ENCODE peak calls at places on chromosomes 13 and 19, in four cellular contexts. C is neuronal stem cell, A is IMR-90, U is mesenchymal stem cell. M is an unnamed sample.

GRCh38 chr13:46134961-46135522 is 30.2 kb upstream of the CPB2 start:
- DNase-seq in A (peak; percentile 2), C (no peak), U (no peak), M (peak; percentile 77)

GRCh38 chr13:26348966-26349365 is 95.0 kb downstream of the CDK8 start:
- DNase-seq in U (no peak), A (no peak), C (no peak), M (no peak)

GRCh38 chr13:32214073-32214472 is 101.1 kb downstream of the ZAR1L start:
- DNase-seq in U (no peak), A (no peak), C (no peak), M (no peak)

GRCh38 chr13:89066868-89067466 is 1395.8 kb downstream of the SLITRK5 start:
- DNase-seq in U (peak; percentile 62), A (peak; percentile 0), C (peak; percentile 40), M (peak; percentile 70)

GRCh38 chr19:7355151-7355845 is 6.6 kb downstream of the ARHGEF18 start:
- DNase-seq in U (peak; percentile 42), A (peak; percentile 59), C (no peak), M (no peak)

GRCh38 chr13:44648392-44649117 is 72.4 kb upstream of the TSC22D1 start:
- DNase-seq in A (no peak), U (no peak), C (no peak), M (peak; percentile 47)

GRCh38 chr19:37930416-37930815 is 23.4 kb downstream of the SIPA1L3 start:
- DNase-seq in A (no peak), C (no peak), U (no peak), M (no peak)

GRCh38 chr13:22412452-22412851 is 741.6 kb downstream of the FGF9 start:
- DNase-seq in C (no peak), A (no peak), U (no peak), M (no peak)

DNA sequence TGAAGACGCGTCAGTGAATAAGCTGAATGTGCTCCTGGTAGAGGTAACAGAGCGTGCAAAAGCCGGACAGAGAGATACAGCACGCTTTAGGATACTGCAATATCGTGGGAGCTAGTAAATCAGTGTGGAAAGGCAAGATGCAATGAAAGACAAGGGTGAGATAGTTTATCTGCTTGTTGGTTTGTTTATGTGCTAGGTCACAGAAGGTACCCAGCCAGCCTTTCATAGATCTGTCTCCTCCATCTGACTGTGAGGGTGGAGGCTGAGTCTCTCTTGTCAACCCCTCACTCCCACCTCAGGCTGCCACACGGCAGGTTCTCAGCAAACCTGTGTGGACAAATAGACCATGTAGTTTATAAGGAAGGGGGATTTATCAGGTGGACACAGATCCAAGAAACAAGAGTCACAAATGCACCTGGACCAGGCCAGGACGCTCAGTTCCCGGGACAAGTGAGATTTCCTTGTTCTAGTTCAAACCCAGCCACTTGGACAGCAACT is 971 bp upstream of the GIPC1 start:
- DNase-seq in A (no peak), C (no peak), U (no peak), M (no peak)
- H2BK15ac ChIP-seq in A (peak overlapping the region; percentile 12), C (peak overlapping the region; percentile 95), U (peak overlapping the region; percentile 97), M (no peak overlapping the region)

DNA sequence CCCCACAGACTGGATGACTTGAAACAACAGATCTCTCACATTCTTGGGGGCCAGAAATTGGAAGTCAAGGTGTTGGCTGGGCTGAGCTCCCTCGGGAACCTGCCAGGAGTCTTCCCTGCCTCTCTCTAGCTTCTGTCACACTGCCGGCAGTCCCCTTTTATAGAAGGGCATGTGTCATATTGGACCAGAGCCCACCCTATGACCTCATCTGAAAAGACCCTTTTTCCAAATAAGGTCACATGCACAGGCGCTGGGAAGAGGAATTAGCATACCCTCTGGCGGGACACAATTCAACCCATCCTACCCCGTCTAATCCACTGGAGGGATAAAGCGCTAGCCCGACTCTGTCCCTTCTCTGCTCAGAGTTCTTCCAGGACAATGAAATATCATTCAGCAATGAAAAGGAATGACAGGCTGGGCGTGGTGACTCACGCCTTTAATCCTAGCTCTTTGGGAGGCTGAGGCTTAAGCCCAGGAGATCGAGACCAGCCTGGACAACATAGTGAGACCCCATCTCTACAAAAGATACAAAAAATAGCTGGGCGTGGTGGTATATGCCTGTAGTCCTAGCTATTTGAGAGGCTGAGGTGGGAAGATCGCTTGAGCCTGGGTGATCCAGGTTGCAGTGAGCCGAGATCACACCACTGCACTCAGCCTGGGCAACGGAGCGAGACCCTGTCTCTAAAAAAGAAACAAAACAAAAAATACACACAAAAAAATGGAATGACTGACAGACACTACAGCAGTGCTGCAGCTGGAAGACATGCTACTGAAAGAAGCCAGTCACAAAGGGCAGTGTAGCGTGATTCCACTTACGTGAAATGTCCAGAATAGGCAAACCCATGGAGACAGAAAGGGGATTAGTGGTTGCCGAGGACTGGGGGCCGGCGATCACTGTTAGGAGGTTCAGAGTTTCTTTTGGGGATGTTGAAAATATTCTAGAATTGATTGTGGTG is 28.5 kb downstream of the MEIS3 start:
- DNase-seq in A (no peak), U (no peak), C (no peak), M (no peak)
- H2BK15ac ChIP-seq in A (no peak overlapping the region), U (no peak overlapping the region), C (no peak overlapping the region), M (peak overlapping the region; percentile 66)

GRCh38 chr19:45527731-45528130 is 20.5 kb downstream of the VASP start:
- DNase-seq in U (no peak), A (no peak), C (no peak), M (peak; percentile 54)
- H2BK15ac ChIP-seq in U (no peak overlapping the region), A (no peak overlapping the region), C (no peak overlapping the region), M (no peak overlapping the region)

GRCh38 chr19:46495789-46496099 is at the start of gene PNMA8B:
- DNase-seq in C (peak; percentile 96), U (peak; percentile 67), A (peak; percentile 27), M (peak; percentile 95)
- H2BK15ac ChIP-seq in C (peak within 1 kb of the TSS; percentile 91), U (peak within 1 kb of the TSS; percentile 21), A (no peak within 1 kb of the TSS), M (no peak within 1 kb of the TSS)

GRCh38 chr19:6108721-6109633 is 1.3 kb downstream of the RFX2 start:
- DNase-seq in U (peak; percentile 77), A (peak; percentile 66), C (no peak), M (peak; percentile 41)

GRCh38 chr19:6113616-6114188 is 3.4 kb upstream of the RFX2 start:
- DNase-seq in A (no peak), C (no peak), U (no peak), M (no peak)

GRCh38 chr19:6110360-6110977 is at the start of gene RFX2:
- DNase-seq in C (peak; percentile 99), A (peak; percentile 98), U (peak; percentile 99), M (peak; percentile 99)

GRCh38 chr19:6105444-6105843 is 4.9 kb downstream of the RFX2 start:
- DNase-seq in C (no peak), U (no peak), A (no peak), M (no peak)

DNA sequence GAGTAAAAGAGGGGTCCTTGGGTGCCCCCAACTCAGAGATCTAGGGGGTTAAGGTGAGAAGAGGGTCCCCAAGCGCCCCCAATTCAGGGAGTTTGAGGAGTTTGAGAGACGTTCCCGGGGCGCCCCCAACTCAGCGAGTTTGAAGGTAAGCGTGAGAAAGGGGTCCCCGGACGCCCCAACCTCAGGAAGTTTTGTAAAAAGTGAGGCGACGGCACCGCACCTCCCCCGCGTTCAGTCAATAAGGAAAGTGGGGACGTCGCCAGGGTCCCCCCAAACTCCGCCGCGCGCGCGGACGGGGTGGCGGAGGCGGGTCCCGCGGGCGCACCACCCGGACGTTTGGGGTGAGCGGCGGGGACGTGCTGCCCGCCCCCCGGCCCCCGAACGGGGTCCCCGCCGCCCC is 353 bp downstream of the RFX2 start:
- DNase-seq in U (no peak), C (no peak), A (no peak), M (no peak)
- H2BK15ac ChIP-seq in U (no peak overlapping the region), C (peak overlapping the region; percentile 32), A (no peak overlapping the region), M (no peak overlapping the region)

GRCh38 chr19:29605653-29606419 is at the start of gene POP4:
- DNase-seq in A (peak; percentile 94), C (peak; percentile 95), U (peak; percentile 95), M (peak; percentile 98)
- H2BK15ac ChIP-seq in A (no peak within 1 kb of the TSS), C (no peak within 1 kb of the TSS), U (no peak within 1 kb of the TSS), M (no peak within 1 kb of the TSS)

DNA sequence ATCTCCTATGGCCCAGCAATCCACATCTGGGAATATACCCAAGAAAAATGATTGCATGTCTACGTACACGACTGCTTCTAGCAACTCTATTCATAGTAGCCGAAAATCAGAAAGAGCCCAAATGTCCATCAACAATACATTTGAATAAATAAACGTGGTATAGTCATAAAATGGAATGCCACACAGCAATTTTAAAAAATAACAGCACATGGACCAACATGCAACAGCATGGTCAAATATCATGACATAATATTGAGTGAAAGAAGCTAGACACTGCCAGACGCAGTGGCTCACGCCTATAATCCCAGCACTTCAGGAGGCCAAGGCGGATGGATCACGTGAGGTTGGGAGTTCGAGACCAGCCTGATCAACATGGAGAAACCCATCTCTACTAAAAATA is 16.3 kb downstream of the TEX101 start:
- DNase-seq in U (no peak), A (no peak), C (no peak), M (no peak)
- H2BK15ac ChIP-seq in U (no peak overlapping the region), A (no peak overlapping the region), C (no peak overlapping the region), M (no peak overlapping the region)

GRCh38 chr19:41690801-41691065 is 2.7 kb upstream of the CEACAM7 start:
- DNase-seq in C (no peak), U (no peak), A (no peak), M (no peak)
- H2BK15ac ChIP-seq in C (no peak overlapping the region), U (no peak overlapping the region), A (no peak overlapping the region), M (no peak overlapping the region)

DNA sequence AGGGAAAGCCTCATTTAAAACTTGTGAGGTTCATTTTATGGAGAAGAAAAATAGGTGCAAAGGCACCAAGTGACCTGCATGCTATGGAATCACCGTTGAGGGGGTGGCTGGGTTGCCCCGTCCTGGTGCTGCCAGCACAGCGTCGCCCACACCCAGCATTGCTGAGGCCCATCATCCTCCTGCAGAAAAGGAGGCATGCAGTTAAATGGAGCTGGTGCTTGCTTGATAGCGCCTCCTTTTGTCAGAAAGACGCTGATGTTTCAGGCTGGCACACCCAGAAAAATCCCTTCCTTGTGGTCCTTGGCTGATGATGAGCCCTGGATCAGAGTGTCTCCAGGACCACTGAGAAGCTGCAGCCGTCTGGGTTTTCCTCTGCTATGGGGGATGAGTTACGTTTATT is 36.9 kb downstream of the DHRS12 start:
- DNase-seq in C (no peak), A (no peak), U (no peak), M (peak; percentile 62)
- H2BK15ac ChIP-seq in C (no peak overlapping the region), A (no peak overlapping the region), U (no peak overlapping the region), M (no peak overlapping the region)

DNA sequence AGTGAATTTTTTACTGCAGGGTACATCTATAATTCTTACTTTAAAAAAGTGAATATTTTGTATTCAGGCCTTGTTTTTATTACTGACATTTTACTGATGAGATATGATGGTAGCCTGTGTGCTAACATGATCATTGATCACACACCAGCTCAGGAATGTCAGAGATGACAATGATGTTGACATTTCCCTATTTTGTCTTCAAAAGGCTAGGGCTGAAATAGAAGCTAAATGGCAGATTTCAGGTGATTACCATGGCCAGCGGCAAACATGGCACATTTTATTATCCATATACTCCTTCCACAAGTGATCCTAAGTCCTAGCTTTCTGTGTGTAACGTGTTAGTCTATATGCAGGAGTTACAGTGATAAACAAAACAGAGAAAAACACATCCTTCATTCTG is 544.3 kb upstream of the MIR17HG start:
- DNase-seq in C (no peak), U (no peak), A (no peak), M (no peak)
- H2BK15ac ChIP-seq in C (no peak overlapping the region), U (no peak overlapping the region), A (no peak overlapping the region), M (no peak overlapping the region)